ENCODE peak calls at places on chromosomes 2 and 18, in eight cellular contexts. M, S, U, I, X, Y, D and V are unnamed samples.

GRCh38 chr2:190572251-190572650 is 37.7 kb upstream of the NEMP2 start:
- DNase-seq in X (no peak), S (no peak), M (no peak), D (no peak), I (no peak), U (no peak), Y (no peak), V (no peak)

GRCh38 chr2:20190170-20190569 is 34.8 kb downstream of the SDC1 start:
- DNase-seq in X (no peak), S (no peak), M (no peak), D (no peak), Y (no peak), I (no peak), U (no peak), V (no peak)

GRCh38 chr2:145070703-145071102 is 550.8 kb upstream of the ZEB2 start:
- DNase-seq in I (no peak), M (no peak), D (no peak), X (no peak), S (no peak), Y (no peak), U (no peak), V (no peak)

GRCh38 chr2:45834858-45835257 is 183.4 kb downstream of the PRKCE start:
- DNase-seq in U (no peak), M (no peak), X (no peak), D (no peak), I (no peak), Y (no peak), S (no peak), V (no peak)

GRCh38 chr2:49677227-49677626 is 522.9 kb upstream of the FSHR start:
- DNase-seq in Y (no peak), M (no peak), I (no peak), U (no peak), X (no peak), D (no peak), S (no peak), V (no peak)

GRCh38 chr2:233147136-233147828 is 87.1 kb downstream of the INPP5D start:
- DNase-seq in S (no peak), U (no peak), D (no peak), M (no peak), Y (no peak), I (no peak), X (no peak), V (no peak)

GRCh38 chr2:37230581-37230980 is 815 bp downstream of the CEBPZ start:
- DNase-seq in I (no peak), D (no peak), Y (no peak), U (no peak), X (no peak), S (no peak), M (no peak), V (peak; percentile 11)

GRCh38 chr2:25331686-25332365 is 9.9 kb downstream of the DNMT3A start:
- DNase-seq in M (no peak), I (no peak), S (peak; percentile 75), Y (no peak), X (no peak), D (no peak), U (peak; percentile 58), V (no peak)

GRCh38 chr18:50749945-50750344 is 69.9 kb downstream of the MRO start:
- DNase-seq in M (no peak), I (no peak), D (no peak), S (no peak), X (no peak), Y (no peak), U (no peak), V (no peak)

GRCh38 chr2:211755187-211755586 is 783.4 kb downstream of the ERBB4 start:
- DNase-seq in U (no peak), X (no peak), Y (no peak), D (no peak), I (no peak), S (no peak), M (no peak), V (no peak)

GRCh38 chr18:63376493-63377053 is 9.6 kb upstream of the KDSR start:
- DNase-seq in U (no peak), M (no peak), Y (no peak), S (no peak), I (no peak), X (no peak), D (peak; percentile 67), V (no peak)

GRCh38 chr2:219688560-219689445 is 61.4 kb downstream of the SLC4A3 start:
- DNase-seq in M (no peak), S (no peak), X (no peak), Y (no peak), I (no peak), U (no peak), D (peak; percentile 51), V (peak; percentile 97)